ENCODE peak calls at places on chromosomes 12 and 14, in nine cellular contexts. B is ACHN; F is endothelial cell; J is PC-3; N is KG1; Z is neural crest cell; R is sigmoid colon; A is T47D; E is stimulated activated CD4-positive, alpha-beta T cell treated with anti-CD3 and anti-CD28 coated beads, Interleukin-12 subunit alpha, Interleukin-12 subunit beta, amount 100 ng/mL, for 24 hours. P is an unnamed sample.

GRCh38 chr14:54562334-54562733 is 4.6 kb upstream of the SAMD4A start:
- DNase-seq in A (no peak), F (no peak), R (no peak), J (no peak), N (no peak), B (no peak), E (no peak), Z (no peak), P (no peak)

GRCh38 chr12:16325426-16325825 is 22.0 kb upstream of the MGST1 start:
- DNase-seq in B (no peak), Z (no peak), N (no peak), A (no peak), F (no peak), R (no peak), J (no peak), E (no peak), P (no peak)

GRCh38 chr14:77372304-77372841 is 4.5 kb downstream of the TMED8 start:
- DNase-seq in A (no peak), J (peak), Z (no peak), R (no peak), B (peak), F (no peak), N (no peak), E (no peak), P (no peak)

GRCh38 chr12:121905746-121906145 is 12.6 kb upstream of the CFAP251 start:
- DNase-seq in B (no peak), R (no peak), A (peak), F (no peak), E (no peak), J (no peak), N (no peak), Z (no peak), P (no peak)

GRCh38 chr12:95882080-95882479 is 23.3 kb downstream of the SNRPF start:
- DNase-seq in N (no peak), B (no peak), J (no peak), E (no peak), R (no peak), Z (no peak), A (no peak), F (no peak), P (no peak)

GRCh38 chr12:122793685-122794106 is 19.3 kb downstream of the CCDC62 start:
- DNase-seq in E (no peak), R (no peak), N (peak), F (peak), Z (peak), B (peak), J (peak), A (peak), P (peak)

GRCh38 chr14:76456891-76457586 is 81.1 kb downstream of the ESRRB start:
- DNase-seq in B (no peak), J (no peak), A (no peak), R (no peak), F (no peak), Z (no peak), N (no peak), E (no peak), P (peak)

GRCh38 chr12:53623986-53624385 is 2.2 kb downstream of the ATF7 start:
- DNase-seq in J (peak), B (no peak), R (no peak), Z (no peak), N (no peak), F (no peak), A (no peak), E (no peak), P (no peak)

GRCh38 chr12:109278912-109279311 is 30.2 kb downstream of the FOXN4 start:
- DNase-seq in N (no peak), J (no peak), B (no peak), R (no peak), Z (no peak), A (no peak), F (no peak), E (no peak), P (no peak)

GRCh38 chr14:34713681-34714319 is 593 bp downstream of the CFL2 start:
- DNase-seq in F (no peak), E (peak), B (peak), A (peak), J (peak), R (peak), Z (no peak), N (no peak), P (no peak)

GRCh38 chr12:2294651-2295475 is 242.1 kb downstream of the CACNA1C start:
- DNase-seq in J (no peak), R (peak), Z (no peak), E (no peak), A (no peak), B (no peak), F (no peak), N (no peak), P (no peak)

GRCh38 chr12:85865905-85866304 is 8.2 kb upstream of the NTS start:
- DNase-seq in F (no peak), E (no peak), Z (no peak), A (no peak), N (no peak), B (no peak), J (no peak), R (no peak), P (no peak)

GRCh38 chr14:71003156-71003555 is 95.9 kb downstream of the PCNX1 start:
- DNase-seq in R (no peak), N (no peak), E (no peak), B (no peak), J (no peak), F (no peak), A (no peak), Z (no peak), P (no peak)

GRCh38 chr14:73712540-73713141 is 1.5 kb downstream of the PNMA1 start:
- DNase-seq in B (peak), Z (no peak), A (peak), R (no peak), N (no peak), E (no peak), F (no peak), J (peak), P (no peak)

GRCh38 chr12:115953450-115953849 is 324.0 kb downstream of the MED13L start:
- DNase-seq in Z (no peak), F (no peak), E (no peak), N (no peak), B (no peak), A (no peak), R (no peak), J (no peak), P (no peak)

GRCh38 chr14:51335521-51335920 is 95.5 kb downstream of the TMX1 start:
- DNase-seq in Z (no peak), J (no peak), R (peak), A (no peak), F (no peak), B (no peak), N (no peak), E (no peak), P (no peak)

GRCh38 chr12:124713436-124714082 is 146.1 kb upstream of the NCOR2 start:
- DNase-seq in E (peak), R (peak), Z (no peak), A (no peak), N (peak), F (no peak), B (peak), J (no peak), P (no peak)

P was measured in LNCaP clone FGC.